ENCODE peak calls at places on chromosome 22, in six cellular contexts. W is smooth muscle cell of the brain vasculature, C is NCI-H345, O is HuH-7, E is AG10803, L is chondrocyte. Z is an unnamed sample.

GRCh38 chr22:37804886-37805857 is 2.6 kb upstream of the GCAT start:
- DNase-seq in W (no peak), C (peak; percentile 87), O (peak; percentile 91), E (peak; percentile 85), L (no peak), Z (peak; percentile 51)

GRCh38 chr22:37844904-37845334 is 785 bp upstream of the ANKRD54 start:
- DNase-seq in W (no peak), C (no peak), O (no peak), E (no peak), L (no peak), Z (no peak)

GRCh38 chr22:37818397-37819099 is 4.6 kb upstream of the GALR3 start:
- DNase-seq in W (no peak), C (peak; percentile 28), O (peak; percentile 87), E (no peak), L (peak; percentile 91), Z (peak; percentile 45)

GRCh38 chr22:22918297-22918965 is 30.8 kb downstream of the IGLL5 start:
- DNase-seq in W (no peak), C (no peak), O (no peak), E (no peak), L (no peak), Z (no peak)

GRCh38 chr22:47251911-47252310 is 489.5 kb downstream of the TBC1D22A start:
- DNase-seq in W (no peak), C (no peak), O (no peak), E (no peak), L (no peak), Z (no peak)

GRCh38 chr22:19937616-19938473 is 3.7 kb upstream of the COMT start:
- DNase-seq in W (no peak), C (no peak), O (no peak), E (no peak), L (peak; percentile 20), Z (peak; percentile 27)

GRCh38 chr22:21921729-21922128 is 30.9 kb downstream of the PPM1F start:
- DNase-seq in W (no peak), C (no peak), O (no peak), E (peak; percentile 38), L (no peak), Z (no peak)

GRCh38 chr22:48241658-48242057 is 1479.2 kb downstream of the TBC1D22A start:
- DNase-seq in W (no peak), C (no peak), O (no peak), E (no peak), L (no peak), Z (no peak)

GRCh38 chr22:26259510-26259909 is 90.2 kb downstream of the SEZ6L start:
- DNase-seq in W (no peak), C (no peak), O (peak; percentile 21), E (peak; percentile 16), L (no peak), Z (peak; percentile 8)

GRCh38 chr22:36206255-36206654 is 4.6 kb upstream of the APOL4 start:
- DNase-seq in W (no peak), C (no peak), O (no peak), E (no peak), L (no peak), Z (no peak)

Z was measured in astrocyte.